ENCODE peak calls at places on chromosomes 6 and 20, in five cellular contexts. One of them, this sample, is unnamed. For H3K9me3, the result is how much of the 10 kb centered on the place peaks cover.

GRCh38 chr6:21451546-21452013 is 142.0 kb upstream of the SOX4 start:
- DNase-seq in Peyer's patch: no peak
- DNase-seq in CD4-positive, alpha-beta T cell: no peak
- DNase-seq in tibial artery: no peak
- DNase-seq in CD8-positive, alpha-beta T cell: no peak
- DNase-seq in this sample: no peak

GRCh38 chr6:43054206-43054943 is 724 bp upstream of the CUL7 start:
- DNase-seq in CD4-positive, alpha-beta T cell: no peak
- DNase-seq in tibial artery: no peak
- DNase-seq in CD8-positive, alpha-beta T cell: no peak
- DNase-seq in Peyer's patch: no peak
- DNase-seq in this sample: no peak

GRCh38 chr6:7647504-7647903 is 57.5 kb downstream of the SNRNP48 start:
- DNase-seq in tibial artery: no peak
- DNase-seq in CD4-positive, alpha-beta T cell: no peak
- DNase-seq in Peyer's patch: no peak
- DNase-seq in CD8-positive, alpha-beta T cell: no peak
- DNase-seq in this sample: no peak

GRCh38 chr20:540391-541201 is 3.0 kb downstream of the CSNK2A1 start:
- DNase-seq in CD8-positive, alpha-beta T cell: no peak
- DNase-seq in tibial artery: no peak
- DNase-seq in Peyer's patch: no peak
- DNase-seq in CD4-positive, alpha-beta T cell: no peak
- DNase-seq in this sample: no peak

GRCh38 chr6:20302702-20303251 is 90.5 kb upstream of the MBOAT1 start:
- DNase-seq in CD4-positive, alpha-beta T cell: no peak
- DNase-seq in tibial artery: no peak
- DNase-seq in CD8-positive, alpha-beta T cell: no peak
- DNase-seq in Peyer's patch: no peak
- DNase-seq in this sample: no peak

GRCh38 chr20:44212792-44213191 is 2.2 kb upstream of the OSER1 start:
- DNase-seq in tibial artery: no peak
- DNase-seq in CD4-positive, alpha-beta T cell: no peak
- DNase-seq in CD8-positive, alpha-beta T cell: no peak
- DNase-seq in Peyer's patch: no peak
- DNase-seq in this sample: no peak

GRCh38 chr6:96465321-96465903 is 56.2 kb upstream of the UFL1 start:
- DNase-seq in CD4-positive, alpha-beta T cell: no peak
- DNase-seq in Peyer's patch: no peak
- DNase-seq in CD8-positive, alpha-beta T cell: no peak
- DNase-seq in tibial artery: no peak
- DNase-seq in this sample: no peak

GRCh38 chr6:13304580-13305255 is 23.6 kb downstream of the TBC1D7 start:
- DNase-seq in CD4-positive, alpha-beta T cell: no peak
- DNase-seq in CD8-positive, alpha-beta T cell: no peak
- DNase-seq in Peyer's patch: no peak
- DNase-seq in tibial artery: no peak
- DNase-seq in this sample: no peak

GRCh38 chr20:47328841-47329448 is 27.6 kb downstream of the ZMYND8 start:
- DNase-seq in CD4-positive, alpha-beta T cell: no peak
- DNase-seq in CD8-positive, alpha-beta T cell: no peak
- DNase-seq in tibial artery: no peak
- DNase-seq in Peyer's patch: no peak
- DNase-seq in this sample: peak

GRCh38 chr6:48151142-48151541 is 40.1 kb upstream of the PTCHD4 start:
- DNase-seq in CD8-positive, alpha-beta T cell: no peak
- DNase-seq in Peyer's patch: no peak
- DNase-seq in CD4-positive, alpha-beta T cell: no peak
- DNase-seq in tibial artery: no peak
- DNase-seq in this sample: no peak

GRCh38 chr6:128731249-128732165 is 151.4 kb upstream of the LAMA2 start:
- DNase-seq in Peyer's patch: no peak
- DNase-seq in CD4-positive, alpha-beta T cell: no peak
- DNase-seq in tibial artery: no peak
- DNase-seq in CD8-positive, alpha-beta T cell: no peak
- DNase-seq in this sample: peak

GRCh38 chr20:63698739-63699465 is 2.5 kb downstream of the TNFRSF6B start:
- DNase-seq in CD8-positive, alpha-beta T cell: no peak
- DNase-seq in CD4-positive, alpha-beta T cell: no peak
- DNase-seq in tibial artery: peak
- DNase-seq in Peyer's patch: no peak
- DNase-seq in this sample: peak

GRCh38 chr20:55880361-55880760 is 125.0 kb downstream of the CBLN4 start:
- DNase-seq in Peyer's patch: no peak
- DNase-seq in CD8-positive, alpha-beta T cell: no peak
- DNase-seq in tibial artery: no peak
- DNase-seq in CD4-positive, alpha-beta T cell: no peak
- DNase-seq in this sample: peak
- H3K9me3 ChIP-seq in Peyer's patch: under half
- H3K9me3 ChIP-seq in CD8-positive, alpha-beta T cell: under half
- H3K9me3 ChIP-seq in tibial artery: under half
- H3K9me3 ChIP-seq in CD4-positive, alpha-beta T cell: under half
- H3K9me3 ChIP-seq in this sample: under half

GRCh38 chr6:170150590-170150945 is 140.3 kb downstream of the DLL1 start:
- DNase-seq in CD8-positive, alpha-beta T cell: no peak
- DNase-seq in Peyer's patch: no peak
- DNase-seq in tibial artery: no peak
- DNase-seq in CD4-positive, alpha-beta T cell: no peak
- DNase-seq in this sample: no peak

GRCh38 chr6:170152111-170152926 is 138.6 kb downstream of the DLL1 start:
- DNase-seq in Peyer's patch: no peak
- DNase-seq in CD8-positive, alpha-beta T cell: no peak
- DNase-seq in tibial artery: peak
- DNase-seq in CD4-positive, alpha-beta T cell: no peak
- DNase-seq in this sample: peak

GRCh38 chr6:170152989-170153388 is 137.9 kb downstream of the DLL1 start:
- DNase-seq in Peyer's patch: no peak
- DNase-seq in CD8-positive, alpha-beta T cell: no peak
- DNase-seq in tibial artery: no peak
- DNase-seq in CD4-positive, alpha-beta T cell: no peak
- DNase-seq in this sample: peak

GRCh38 chr6:170149681-170150589 is 140.9 kb downstream of the DLL1 start:
- DNase-seq in CD8-positive, alpha-beta T cell: no peak
- DNase-seq in CD4-positive, alpha-beta T cell: no peak
- DNase-seq in Peyer's patch: no peak
- DNase-seq in tibial artery: no peak
- DNase-seq in this sample: no peak

GRCh38 chr6:170151235-170152110 is 139.4 kb downstream of the DLL1 start:
- DNase-seq in tibial artery: no peak
- DNase-seq in CD8-positive, alpha-beta T cell: no peak
- DNase-seq in CD4-positive, alpha-beta T cell: no peak
- DNase-seq in Peyer's patch: no peak
- DNase-seq in this sample: no peak
- H3K9me3 ChIP-seq in tibial artery: under half
- H3K9me3 ChIP-seq in CD8-positive, alpha-beta T cell: under half
- H3K9me3 ChIP-seq in CD4-positive, alpha-beta T cell: under half
- H3K9me3 ChIP-seq in Peyer's patch: under half
- H3K9me3 ChIP-seq in this sample: under half

GRCh38 chr20:58536289-58536688 is 21.1 kb upstream of the APCDD1L start:
- DNase-seq in CD4-positive, alpha-beta T cell: no peak
- DNase-seq in CD8-positive, alpha-beta T cell: no peak
- DNase-seq in Peyer's patch: no peak
- DNase-seq in tibial artery: no peak
- DNase-seq in this sample: no peak

GRCh38 chr20:58526411-58526810 is 11.2 kb upstream of the APCDD1L start:
- DNase-seq in CD4-positive, alpha-beta T cell: no peak
- DNase-seq in Peyer's patch: no peak
- DNase-seq in CD8-positive, alpha-beta T cell: no peak
- DNase-seq in tibial artery: no peak
- DNase-seq in this sample: no peak

GRCh38 chr20:58528412-58528811 is 13.2 kb upstream of the APCDD1L start:
- DNase-seq in tibial artery: no peak
- DNase-seq in CD4-positive, alpha-beta T cell: no peak
- DNase-seq in CD8-positive, alpha-beta T cell: no peak
- DNase-seq in Peyer's patch: no peak
- DNase-seq in this sample: no peak

GRCh38 chr20:58531657-58532056 is 16.5 kb upstream of the APCDD1L start:
- DNase-seq in CD8-positive, alpha-beta T cell: no peak
- DNase-seq in tibial artery: no peak
- DNase-seq in Peyer's patch: no peak
- DNase-seq in CD4-positive, alpha-beta T cell: no peak
- DNase-seq in this sample: no peak

GRCh38 chr20:58531063-58531462 is 15.9 kb upstream of the APCDD1L start:
- DNase-seq in CD4-positive, alpha-beta T cell: no peak
- DNase-seq in tibial artery: no peak
- DNase-seq in Peyer's patch: no peak
- DNase-seq in CD8-positive, alpha-beta T cell: no peak
- DNase-seq in this sample: no peak
- H3K9me3 ChIP-seq in CD4-positive, alpha-beta T cell: under half
- H3K9me3 ChIP-seq in tibial artery: under half
- H3K9me3 ChIP-seq in Peyer's patch: under half
- H3K9me3 ChIP-seq in CD8-positive, alpha-beta T cell: under half
- H3K9me3 ChIP-seq in this sample: under half

DNA sequence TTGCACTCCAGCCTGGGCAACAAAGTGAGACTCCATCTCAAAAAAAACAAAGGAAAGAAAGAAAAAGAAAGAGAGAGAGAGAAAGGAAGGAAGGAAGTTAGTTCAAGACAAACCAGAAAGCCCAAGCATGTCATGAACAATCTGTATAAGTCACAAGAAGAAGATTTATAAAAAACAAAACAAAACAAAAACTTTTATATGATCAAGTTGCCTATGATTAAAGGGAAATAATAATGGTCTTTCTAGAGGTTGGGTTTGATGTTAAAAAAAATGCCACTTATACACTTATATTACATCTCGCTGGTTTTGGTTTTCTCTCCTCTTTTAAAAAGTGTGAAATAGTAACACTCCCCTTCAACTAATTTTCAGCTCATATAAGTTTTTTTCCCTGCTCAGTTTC is 146.2 kb upstream of the CARMIL1 start:
- DNase-seq in CD8-positive, alpha-beta T cell: no peak
- DNase-seq in CD4-positive, alpha-beta T cell: no peak
- DNase-seq in Peyer's patch: no peak
- DNase-seq in tibial artery: no peak
- DNase-seq in this sample: no peak
- H3K9me3 ChIP-seq in CD8-positive, alpha-beta T cell: under half
- H3K9me3 ChIP-seq in CD4-positive, alpha-beta T cell: under half
- H3K9me3 ChIP-seq in Peyer's patch: under half
- H3K9me3 ChIP-seq in tibial artery: under half
- H3K9me3 ChIP-seq in this sample: under half

DNA sequence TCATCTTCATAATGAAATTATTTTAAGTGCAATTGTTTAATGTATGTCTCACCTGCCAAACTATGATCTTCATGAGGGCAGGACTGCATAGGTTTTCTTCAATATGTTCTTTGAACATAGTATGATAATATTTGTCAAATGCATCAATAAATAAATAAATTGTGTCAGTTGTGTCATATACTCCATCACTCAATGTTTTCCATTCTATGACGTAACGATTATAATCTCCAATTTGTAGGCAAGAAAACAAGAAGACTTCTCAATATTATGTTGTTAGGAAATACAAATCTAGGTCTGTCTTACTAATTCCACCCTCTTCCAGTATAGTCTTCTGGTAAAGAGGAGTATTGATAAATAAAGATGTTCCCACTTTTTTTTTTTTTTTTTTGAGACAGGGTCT is 858.1 kb downstream of the MAFB start:
- DNase-seq in Peyer's patch: no peak
- DNase-seq in CD8-positive, alpha-beta T cell: no peak
- DNase-seq in tibial artery: no peak
- DNase-seq in CD4-positive, alpha-beta T cell: no peak
- DNase-seq in this sample: no peak
- H3K9me3 ChIP-seq in Peyer's patch: under half
- H3K9me3 ChIP-seq in CD8-positive, alpha-beta T cell: under half
- H3K9me3 ChIP-seq in tibial artery: under half
- H3K9me3 ChIP-seq in CD4-positive, alpha-beta T cell: under half
- H3K9me3 ChIP-seq in this sample: under half

GRCh38 chr6:26640806-26641205 is 18.7 kb downstream of the ZNF322 start:
- DNase-seq in CD8-positive, alpha-beta T cell: no peak
- DNase-seq in Peyer's patch: no peak
- DNase-seq in tibial artery: no peak
- DNase-seq in CD4-positive, alpha-beta T cell: no peak
- DNase-seq in this sample: no peak

GRCh38 chr6:26651382-26651781 is 8.2 kb downstream of the ZNF322 start:
- DNase-seq in CD4-positive, alpha-beta T cell: no peak
- DNase-seq in CD8-positive, alpha-beta T cell: no peak
- DNase-seq in tibial artery: no peak
- DNase-seq in Peyer's patch: no peak
- DNase-seq in this sample: no peak

GRCh38 chr6:26646074-26646473 is 13.5 kb downstream of the ZNF322 start:
- DNase-seq in tibial artery: no peak
- DNase-seq in Peyer's patch: no peak
- DNase-seq in CD8-positive, alpha-beta T cell: no peak
- DNase-seq in CD4-positive, alpha-beta T cell: no peak
- DNase-seq in this sample: no peak
- H3K9me3 ChIP-seq in tibial artery: under half
- H3K9me3 ChIP-seq in Peyer's patch: under half
- H3K9me3 ChIP-seq in CD8-positive, alpha-beta T cell: under half
- H3K9me3 ChIP-seq in CD4-positive, alpha-beta T cell: under half
- H3K9me3 ChIP-seq in this sample: under half

GRCh38 chr6:137181876-137182653 is 8.6 kb upstream of the IL22RA2 start:
- DNase-seq in CD8-positive, alpha-beta T cell: no peak
- DNase-seq in CD4-positive, alpha-beta T cell: no peak
- DNase-seq in Peyer's patch: no peak
- DNase-seq in tibial artery: no peak
- DNase-seq in this sample: no peak
- H3K9me3 ChIP-seq in CD8-positive, alpha-beta T cell: under half
- H3K9me3 ChIP-seq in CD4-positive, alpha-beta T cell: half or more
- H3K9me3 ChIP-seq in Peyer's patch: under half
- H3K9me3 ChIP-seq in tibial artery: under half
- H3K9me3 ChIP-seq in this sample: under half